ENCODE peak calls at places on chromosomes 13 and 19, in four cellular contexts. Y is adrenal gland, B is Caco-2, A is thoracic aorta. J is an unnamed sample.

GRCh38 chr13:39016789-39017188 is 21.1 kb downstream of the PROSER1 start:
- DNase-seq in A (no peak), Y (peak; percentile 27), B (peak; percentile 29), J (no peak)

GRCh38 chr13:21402586-21403307 is 56.4 kb downstream of the ZDHHC20 start:
- DNase-seq in Y (peak; percentile 40), B (no peak), A (no peak), J (no peak)

GRCh38 chr19:56111601-56112312 is 9.3 kb downstream of the ZNF787 start:
- DNase-seq in B (no peak), A (no peak), Y (peak; percentile 73), J (no peak)

GRCh38 chr19:24140099-24140498 is 53.1 kb downstream of the ZNF254 start:
- DNase-seq in A (no peak), Y (no peak), B (no peak), J (no peak)

GRCh38 chr19:30070970-30071632 is 129.1 kb downstream of the URI1 start:
- DNase-seq in B (no peak), Y (no peak), A (no peak), J (peak; percentile 37)

GRCh38 chr13:60431108-60431700 is 34.2 kb downstream of the TDRD3 start:
- DNase-seq in B (peak; percentile 58), Y (no peak), A (no peak), J (no peak)

GRCh38 chr19:54477650-54478049 is 4.6 kb upstream of the CDC42EP5 start:
- DNase-seq in A (no peak), B (no peak), Y (no peak), J (peak; percentile 6)

GRCh38 chr19:2661615-2662014 is 40.9 kb downstream of the GNG7 start:
- DNase-seq in Y (no peak), A (no peak), B (peak; percentile 62), J (no peak)

GRCh38 chr19:1259873-1260748 is 9.0 kb upstream of the CIRBP start:
- DNase-seq in A (no peak), B (peak; percentile 53), Y (no peak), J (no peak)

GRCh38 chr13:66076417-66076816 is 1153.7 kb downstream of the PCDH9 start:
- DNase-seq in B (no peak), Y (no peak), A (no peak), J (no peak)

GRCh38 chr19:3095375-3096191 is 1.4 kb downstream of the GNA11 start:
- DNase-seq in A (no peak), Y (peak; percentile 63), B (peak; percentile 60), J (peak; percentile 77)

GRCh38 chr13:94825507-94825906 is 113.2 kb upstream of the SOX21 start:
- DNase-seq in B (no peak), Y (peak; percentile 54), A (no peak), J (peak; percentile 74)

GRCh38 chr19:1223018-1223855 is 14.6 kb downstream of the CBARP start:
- DNase-seq in A (no peak), Y (peak; percentile 69), B (peak; percentile 73), J (no peak)

GRCh38 chr13:99356216-99357089 is 49.3 kb upstream of the GPR183 start:
- DNase-seq in Y (peak; percentile 62), A (no peak), B (no peak), J (peak; percentile 80)

GRCh38 chr13:33284016-33284415 is 1.5 kb downstream of the STARD13 start:
- DNase-seq in B (no peak), A (no peak), Y (no peak), J (no peak)

GRCh38 chr19:31664096-31664495 is 314.9 kb upstream of the TSHZ3 start:
- DNase-seq in Y (no peak), B (no peak), A (no peak), J (no peak)

GRCh38 chr13:112513761-112514160 is 74.2 kb downstream of the TUBGCP3 start:
- DNase-seq in B (no peak), Y (no peak), A (no peak), J (no peak)

GRCh38 chr19:48510421-48511268 is 990 bp downstream of the LMTK3 start:
- DNase-seq in Y (peak; percentile 56), B (peak; percentile 83), A (no peak), J (peak; percentile 89)

DNA sequence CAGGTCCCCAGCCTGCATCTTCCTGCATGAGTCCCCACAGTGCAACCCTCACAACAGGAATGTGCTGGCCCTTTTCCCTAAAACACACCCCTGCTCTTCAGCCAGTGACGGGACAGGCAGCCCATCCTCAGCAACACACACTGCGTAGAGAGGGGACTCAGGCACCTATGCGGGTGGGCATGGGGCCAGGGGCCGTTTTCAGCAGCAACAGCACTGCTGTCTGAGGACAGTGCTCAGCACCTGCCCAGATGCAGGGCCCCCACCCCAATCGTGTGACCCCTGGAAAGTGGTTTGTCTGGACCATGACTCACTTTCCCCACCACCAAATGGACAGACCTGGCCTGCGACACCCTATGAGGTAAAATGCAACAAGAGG is 28.0 kb upstream of the ISYNA1 start:
- DNase-seq in Y (no peak), A (no peak), B (no peak), J (no peak)
- H3K4me1 ChIP-seq in Y (peaks cover 49% of the 10 kb centered on the region), A (peaks cover 68% of the 10 kb centered on the region), B (peaks cover 29% of the 10 kb centered on the region), J (peaks cover 64% of the 10 kb centered on the region)

GRCh38 chr13:65064967-65065366 is 2165.2 kb downstream of the PCDH9 start:
- DNase-seq in B (no peak), Y (no peak), A (no peak), J (no peak)
- H3K4me1 ChIP-seq in B (no peaks in the 10 kb centered on the region), Y (no peaks in the 10 kb centered on the region), A (no peaks in the 10 kb centered on the region), J (no peaks in the 10 kb centered on the region)

DNA sequence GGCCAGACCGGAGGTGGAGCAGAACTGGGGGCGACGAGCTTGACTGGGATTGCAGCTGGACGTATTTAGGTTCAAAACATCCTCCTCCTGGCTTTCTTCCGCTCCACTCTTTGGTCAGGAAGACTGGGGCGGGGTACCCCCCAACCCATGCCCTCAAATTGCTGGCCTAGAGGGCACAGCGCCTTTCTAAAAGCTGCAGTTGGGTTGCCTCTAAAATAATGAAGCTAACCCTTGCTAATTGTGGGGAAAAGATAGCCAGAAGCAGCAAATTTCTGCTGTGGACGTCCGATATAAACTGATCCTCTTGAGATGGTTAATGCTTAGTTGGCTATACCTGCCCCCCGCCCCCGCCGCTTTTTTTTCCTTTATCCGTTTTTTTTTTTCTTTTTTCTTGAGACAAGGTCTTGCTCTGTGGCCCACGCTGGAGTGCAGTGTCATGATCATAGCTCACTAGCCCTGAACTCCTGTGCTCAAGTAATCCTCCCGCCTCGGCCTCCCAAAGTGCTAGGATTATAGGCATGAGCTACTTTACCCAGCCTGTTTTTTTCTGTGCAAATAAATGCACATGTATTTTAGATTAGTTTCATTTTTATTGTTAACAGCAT is 759 bp upstream of the CHERP start:
- DNase-seq in A (no peak), Y (no peak), B (no peak), J (no peak)
- H3K4me1 ChIP-seq in A (peaks cover 45% of the 10 kb centered on the region), Y (peaks cover 38% of the 10 kb centered on the region), B (peaks cover 6% of the 10 kb centered on the region), J (peaks cover 15% of the 10 kb centered on the region)

GRCh38 chr19:33300016-33300981 is 2.0 kb downstream of the CEBPA start:
- DNase-seq in A (no peak), B (no peak), Y (no peak), J (peak; percentile 81)
- H3K4me1 ChIP-seq in A (peaks cover 32% of the 10 kb centered on the region), B (peaks cover 53% of the 10 kb centered on the region), Y (peaks cover 24% of the 10 kb centered on the region), J (peaks cover 9% of the 10 kb centered on the region)

GRCh38 chr13:23724196-23724970 is 154.2 kb downstream of the TNFRSF19 start:
- DNase-seq in Y (no peak), B (no peak), A (no peak), J (no peak)
- H3K4me1 ChIP-seq in Y (no peaks in the 10 kb centered on the region), B (peaks cover 3% of the 10 kb centered on the region), A (peaks cover 29% of the 10 kb centered on the region), J (peaks cover 4% of the 10 kb centered on the region)

GRCh38 chr13:79403113-79403512 is 2.9 kb downstream of the RBM26 start:
- DNase-seq in B (no peak), A (no peak), Y (no peak), J (no peak)
- H3K4me1 ChIP-seq in B (peaks cover 25% of the 10 kb centered on the region), A (peaks cover 56% of the 10 kb centered on the region), Y (peaks cover 77% of the 10 kb centered on the region), J (peaks cover 12% of the 10 kb centered on the region)

GRCh38 chr19:16342002-16342715 is 17.5 kb downstream of the KLF2 start:
- DNase-seq in B (no peak), A (no peak), Y (no peak), J (peak; percentile 62)
- H3K4me1 ChIP-seq in B (no peaks in the 10 kb centered on the region), A (peaks cover 39% of the 10 kb centered on the region), Y (peaks cover 16% of the 10 kb centered on the region), J (peaks cover 7% of the 10 kb centered on the region)

J was measured in kidney.